ENCODE peak calls at places on chromosomes 13 and 19, in five cellular contexts. T, R, B, H and G are unnamed samples. For H3K9me3, the result is how much of the 10 kb centered on the place peaks cover.

GRCh38 chr19:39996811-39997594 is at the start of gene ZNF546:
- DNase-seq in T (peak), R (peak), B (peak), H (peak), G (peak)

GRCh38 chr13:33264620-33264978 is 21.0 kb downstream of the STARD13 start:
- DNase-seq in T (no peak), R (no peak), B (no peak), H (no peak), G (peak)

GRCh38 chr19:16850133-16850532 is 20.9 kb downstream of the SIN3B start:
- DNase-seq in T (no peak), R (no peak), B (peak), H (peak), G (no peak)

GRCh38 chr19:36215276-36216171 is 618 bp downstream of the ZNF146 start:
- DNase-seq in T (peak), R (no peak), B (peak), H (peak), G (no peak)

GRCh38 chr13:100836696-100837095 is 162.1 kb upstream of the TMTC4 start:
- DNase-seq in T (no peak), R (no peak), B (no peak), H (no peak), G (no peak)

GRCh38 chr13:30362869-30363268 is 55.5 kb upstream of the KATNAL1 start:
- DNase-seq in T (no peak), R (no peak), B (no peak), H (no peak), G (no peak)

GRCh38 chr13:110283661-110284516 is 23.1 kb downstream of the COL4A1 start:
- DNase-seq in T (no peak), R (no peak), B (peak), H (peak), G (no peak)

GRCh38 chr19:39409207-39409885 is 2.7 kb downstream of the ZFP36 start:
- DNase-seq in T (peak), R (peak), B (no peak), H (peak), G (peak)

GRCh38 chr19:40592170-40592569 is 9.0 kb upstream of the LTBP4 start:
- DNase-seq in T (peak), R (no peak), B (peak), H (peak), G (no peak)

GRCh38 chr13:27704681-27705080 is 83.0 kb downstream of the POLR1D start:
- DNase-seq in T (no peak), R (no peak), B (no peak), H (no peak), G (no peak)

GRCh38 chr19:37990362-37990761 is 83.4 kb downstream of the SIPA1L3 start:
- DNase-seq in T (no peak), R (no peak), B (no peak), H (no peak), G (no peak)

GRCh38 chr19:14786421-14786851 is 8.1 kb upstream of the ADGRE2 start:
- DNase-seq in T (peak), R (no peak), B (peak), H (no peak), G (no peak)

GRCh38 chr19:50461066-50461875 is 15.0 kb upstream of the EMC10 start:
- DNase-seq in T (peak), R (peak), B (peak), H (peak), G (peak)

GRCh38 chr19:40605201-40605971 is 4.2 kb downstream of the LTBP4 start:
- DNase-seq in T (peak), R (peak), B (peak), H (peak), G (peak)

GRCh38 chr19:30011051-30011578 is 69.1 kb downstream of the URI1 start:
- DNase-seq in T (no peak), R (no peak), B (no peak), H (no peak), G (no peak)

DNA sequence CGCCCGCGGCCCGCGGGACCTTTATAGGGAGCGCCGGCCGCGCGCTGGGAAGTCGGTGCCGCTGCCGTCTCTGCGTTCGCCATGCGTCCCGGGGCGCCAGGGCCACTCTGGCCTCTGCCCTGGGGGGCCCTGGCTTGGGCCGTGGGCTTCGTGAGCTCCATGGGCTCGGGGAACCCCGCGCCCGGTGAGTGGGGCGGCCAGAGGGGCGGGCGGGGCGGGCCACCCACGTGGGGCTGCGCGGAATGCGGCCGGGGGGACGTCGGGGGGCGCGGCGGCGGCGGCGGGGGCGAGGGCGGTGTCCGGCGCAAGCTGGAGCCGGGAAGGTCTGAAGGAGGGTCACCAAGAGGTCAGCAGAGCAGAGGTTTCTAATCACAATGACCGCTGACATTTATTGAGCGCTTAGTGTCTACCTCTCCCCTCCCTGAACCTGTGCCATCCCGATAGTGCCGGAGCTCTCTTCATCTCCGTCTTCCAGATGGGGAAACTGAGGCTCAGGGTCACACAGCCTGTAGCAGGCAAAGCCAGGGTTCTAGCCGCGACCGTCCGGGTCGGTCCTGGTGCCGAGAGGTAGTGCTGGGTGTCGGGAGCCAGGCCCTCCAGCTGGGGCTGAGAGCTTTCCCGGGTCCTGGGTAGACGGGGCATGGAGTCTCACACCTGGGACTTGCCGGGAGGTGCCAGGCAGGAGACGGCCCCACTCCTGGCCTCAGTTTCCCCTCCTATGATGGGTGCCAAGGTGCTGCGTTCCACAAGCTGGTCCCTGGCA is at the start of gene FSTL3:
- DNase-seq in T (no peak), R (no peak), B (peak), H (no peak), G (no peak)
- H3K4me3 ChIP-seq in T (no peak), R (peak), B (peak), H (peak), G (peak)

DNA sequence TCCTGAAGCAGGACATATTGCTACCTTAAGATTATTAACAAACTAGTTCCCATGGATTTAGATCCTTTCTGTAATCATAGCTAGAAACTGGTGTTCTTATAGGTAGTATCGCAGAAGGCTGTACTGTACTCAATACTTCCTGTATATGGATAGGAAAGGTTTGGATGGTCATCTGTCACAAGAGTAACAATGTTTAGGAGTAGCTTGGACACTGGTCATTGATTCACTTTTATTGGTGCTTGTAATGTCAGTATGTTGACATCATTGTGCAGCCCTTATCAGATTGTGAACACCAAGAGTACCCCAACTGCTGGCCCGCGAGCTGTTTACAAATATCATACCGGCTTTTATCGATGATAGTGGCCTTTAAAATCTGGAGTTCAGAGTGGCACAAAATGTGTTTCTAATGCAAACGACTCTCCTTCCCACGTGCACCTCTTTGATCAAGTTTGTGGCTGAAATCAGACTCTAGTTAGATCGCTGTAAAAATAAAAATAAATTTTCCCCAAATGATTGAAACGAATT is 605 bp upstream of the CDK8 start:
- DNase-seq in T (no peak), R (no peak), B (no peak), H (no peak), G (no peak)
- H3K9ac ChIP-seq in T (peak), R (peak), B (no peak), H (no peak), G (no peak)

GRCh38 chr19:452829-453228 is 8.0 kb downstream of the SHC2 start:
- DNase-seq in T (no peak), R (no peak), B (no peak), H (no peak), G (no peak)

GRCh38 chr19:455851-456546 is 4.8 kb downstream of the SHC2 start:
- DNase-seq in T (no peak), R (no peak), B (no peak), H (no peak), G (no peak)

GRCh38 chr19:456547-457110 is 4.2 kb downstream of the SHC2 start:
- DNase-seq in T (no peak), R (no peak), B (no peak), H (no peak), G (peak)

GRCh38 chr19:455031-455705 is 5.7 kb downstream of the SHC2 start:
- DNase-seq in T (no peak), R (no peak), B (no peak), H (no peak), G (no peak)

GRCh38 chr19:453606-454005 is 7.2 kb downstream of the SHC2 start:
- DNase-seq in T (no peak), R (no peak), B (no peak), H (no peak), G (no peak)
- H3K9me3 ChIP-seq in T (under half), R (under half), B (under half), H (under half), G (under half)

GRCh38 chr13:43156916-43157315 is 133.5 kb downstream of the DNAJC15 start:
- DNase-seq in T (no peak), R (no peak), B (no peak), H (no peak), G (no peak)
- H3K4me3 ChIP-seq in T (no peak), R (no peak), B (no peak), H (no peak), G (no peak)

GRCh38 chr13:114096811-114097503 is 35.5 kb downstream of the RASA3 start:
- DNase-seq in T (no peak), R (no peak), B (no peak), H (no peak), G (no peak)
- H3K9ac ChIP-seq in T (no peak), R (no peak), B (no peak), H (no peak), G (no peak)

GRCh38 chr19:9348671-9349070 is 14.1 kb upstream of the ZNF177 start:
- DNase-seq in T (no peak), R (no peak), B (no peak), H (no peak), G (no peak)

GRCh38 chr19:9342610-9343304 is 18.8 kb downstream of the ZNF559 start:
- DNase-seq in T (no peak), R (no peak), B (peak), H (no peak), G (no peak)

GRCh38 chr19:9348253-9348652 is 14.6 kb upstream of the ZNF177 start:
- DNase-seq in T (no peak), R (no peak), B (no peak), H (no peak), G (no peak)

GRCh38 chr19:9345005-9345404 is 17.8 kb upstream of the ZNF177 start:
- DNase-seq in T (no peak), R (no peak), B (no peak), H (no peak), G (no peak)
- H3K9me3 ChIP-seq in T (half or more), R (under half), B (under half), H (half or more), G (under half)

GRCh38 chr19:18320865-18321728 is 1.8 kb downstream of the LSM4 start:
- DNase-seq in T (no peak), R (no peak), B (no peak), H (no peak), G (peak)

GRCh38 chr19:18322759-18323460 is at the start of gene LSM4:
- DNase-seq in T (peak), R (peak), B (peak), H (peak), G (peak)

GRCh38 chr19:18321729-18322091 is 1.2 kb downstream of the LSM4 start:
- DNase-seq in T (no peak), R (no peak), B (peak), H (peak), G (no peak)

GRCh38 chr19:18319591-18320135 is 3.2 kb downstream of the LSM4 start:
- DNase-seq in T (no peak), R (no peak), B (no peak), H (no peak), G (peak)

GRCh38 chr19:18322318-18322758 is 538 bp downstream of the LSM4 start:
- DNase-seq in T (peak), R (no peak), B (peak), H (peak), G (peak)
- H3K4me3 ChIP-seq in T (peak), R (peak), B (peak), H (peak), G (peak)

DNA sequence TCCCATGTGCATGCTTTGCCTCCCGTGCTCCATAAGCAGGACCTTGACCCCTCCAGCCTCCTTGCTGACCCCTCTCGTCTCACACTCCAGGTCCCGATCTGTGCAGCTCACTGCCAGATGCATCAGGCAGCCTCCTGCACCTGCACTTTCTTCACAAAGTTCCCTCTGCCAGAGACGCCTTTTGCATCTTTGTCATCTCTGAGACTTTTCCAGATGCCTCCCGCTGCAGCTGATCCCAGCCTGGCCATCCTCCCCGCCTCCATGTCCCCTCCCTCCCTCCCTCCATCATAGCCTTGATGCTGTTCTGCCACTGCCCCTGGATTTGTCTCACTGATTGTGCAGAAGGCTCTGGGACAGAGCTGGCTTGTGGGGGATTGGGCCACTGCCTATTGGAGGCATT is 29.9 kb downstream of the PPP1R37 start:
- DNase-seq in T (no peak), R (no peak), B (no peak), H (no peak), G (no peak)
- H3K9ac ChIP-seq in T (no peak), R (no peak), B (no peak), H (no peak), G (no peak)

GRCh38 chr13:25798998-25799397 is 252.8 kb downstream of the SHISA2 start:
- DNase-seq in T (no peak), R (no peak), B (no peak), H (no peak), G (no peak)

GRCh38 chr13:25806304-25806974 is 245.4 kb downstream of the SHISA2 start:
- DNase-seq in T (no peak), R (no peak), B (peak), H (no peak), G (no peak)

GRCh38 chr13:25802579-25802978 is 249.2 kb downstream of the SHISA2 start:
- DNase-seq in T (no peak), R (no peak), B (no peak), H (no peak), G (no peak)

GRCh38 chr13:25807562-25807961 is 244.3 kb downstream of the SHISA2 start:
- DNase-seq in T (no peak), R (no peak), B (no peak), H (no peak), G (no peak)

GRCh38 chr13:25803626-25804025 is 248.2 kb downstream of the SHISA2 start:
- DNase-seq in T (no peak), R (no peak), B (no peak), H (no peak), G (no peak)
- H3K9me3 ChIP-seq in T (under half), R (under half), B (under half), H (under half), G (under half)

GRCh38 chr19:44010468-44010867 is 7.7 kb downstream of the ZNF230 start:
- DNase-seq in T (no peak), R (no peak), B (no peak), H (no peak), G (no peak)
- H3K4me3 ChIP-seq in T (no peak), R (no peak), B (no peak), H (no peak), G (no peak)